ENCODE peak calls at places on chromosomes 7 and 10, in six cellular contexts. W, I, D, L, Z and Q are unnamed samples.

GRCh38 chr7:122300607-122301079 is 3.9 kb downstream of the FEZF1 start:
- DNase-seq in W (no peak), I (no peak), D (no peak), L (no peak), Z (peak; percentile 75), Q (no peak)

GRCh38 chr7:8175929-8176369 is 86.0 kb downstream of the ICA1 start:
- DNase-seq in W (no peak), I (no peak), D (no peak), L (no peak), Z (no peak), Q (no peak)

GRCh38 chr7:117479480-117480224 is at the start of gene CFTR:
- DNase-seq in W (no peak), I (no peak), D (peak; percentile 29), L (no peak), Z (peak; percentile 20), Q (no peak)

GRCh38 chr10:29790223-29790622 is 155.5 kb upstream of the SVIL start:
- DNase-seq in W (no peak), I (no peak), D (no peak), L (no peak), Z (no peak), Q (no peak)

GRCh38 chr10:98309366-98310355 is 41.7 kb upstream of the LOXL4 start:
- DNase-seq in W (no peak), I (peak; percentile 92), D (peak; percentile 66), L (no peak), Z (peak; percentile 91), Q (no peak)

GRCh38 chr7:128235469-128235868 is 5.6 kb upstream of the LEP start:
- DNase-seq in W (no peak), I (no peak), D (no peak), L (no peak), Z (no peak), Q (no peak)

GRCh38 chr10:7984896-7985295 is 69.6 kb upstream of the GATA3 start:
- DNase-seq in W (no peak), I (no peak), D (no peak), L (no peak), Z (no peak), Q (no peak)

GRCh38 chr10:22334414-22335203 is 10.7 kb upstream of the SPAG6 start:
- DNase-seq in W (no peak), I (no peak), D (no peak), L (no peak), Z (peak; percentile 48), Q (no peak)

GRCh38 chr10:132470306-132471124 is 67.1 kb upstream of the INPP5A start:
- DNase-seq in W (no peak), I (no peak), D (no peak), L (no peak), Z (peak; percentile 74), Q (no peak)

GRCh38 chr10:127149613-127150081 is 46.7 kb downstream of the INSYN2A start:
- DNase-seq in W (no peak), I (no peak), D (no peak), L (no peak), Z (peak; percentile 70), Q (no peak)

GRCh38 chr7:80934286-80934685 is 15.4 kb upstream of the SEMA3C start:
- DNase-seq in W (no peak), I (peak; percentile 41), D (no peak), L (no peak), Z (no peak), Q (no peak)

GRCh38 chr10:86102031-86102430 is 264.6 kb downstream of the GRID1 start:
- DNase-seq in W (no peak), I (no peak), D (no peak), L (no peak), Z (no peak), Q (no peak)

GRCh38 chr7:74506329-74506724 is 52.6 kb downstream of the GTF2IRD1 start:
- DNase-seq in W (no peak), I (no peak), D (no peak), L (no peak), Z (no peak), Q (no peak)